ENCODE peak calls at places on chromosome 12, in six cellular contexts. A is uterus, L is AG10803, S is T1000, Z is aorta, D is head of caudate nucleus. I is an unnamed sample.
A peak's percentile ranks its signal among the peaks of the same experiment; 100 is the strongest.

GRCh38 chr12:71627438-71628002 is 36.1 kb downstream of the ZFC3H1 start:
- DNase-seq in A (no peak), L (no peak), S (no peak), Z (no peak), D (no peak), I (no peak)

GRCh38 chr12:90630006-90630405 is 325.0 kb downstream of the CCER1 start:
- DNase-seq in A (no peak), L (no peak), S (no peak), Z (no peak), D (no peak), I (no peak)

GRCh38 chr12:112756918-112757317 is 34.6 kb upstream of the RPH3A start:
- DNase-seq in A (no peak), L (no peak), S (no peak), Z (no peak), D (no peak), I (no peak)

GRCh38 chr12:122308811-122309210 is 42.5 kb upstream of the VPS33A start:
- DNase-seq in A (no peak), L (peak; percentile 53), S (no peak), Z (no peak), D (no peak), I (no peak)

GRCh38 chr12:39905152-39905551 is 200.7 kb downstream of the SLC2A13 start:
- DNase-seq in A (peak; percentile 76), L (peak; percentile 87), S (no peak), Z (no peak), D (peak; percentile 64), I (no peak)

GRCh38 chr12:92105676-92106075 is 40.0 kb downstream of the BTG1 start:
- DNase-seq in A (no peak), L (no peak), S (no peak), Z (no peak), D (no peak), I (no peak)

GRCh38 chr12:57610553-57611115 is 601 bp upstream of the ARHGEF25 start:
- DNase-seq in A (peak; percentile 79), L (no peak), S (no peak), Z (peak; percentile 92), D (no peak), I (no peak)

GRCh38 chr12:32548691-32549412 is 130.2 kb upstream of the DNM1L start:
- DNase-seq in A (no peak), L (peak; percentile 93), S (peak; percentile 75), Z (no peak), D (no peak), I (no peak)

GRCh38 chr12:49331360-49332222 is 5.4 kb downstream of the C1QL4 start:
- DNase-seq in A (peak; percentile 58), L (peak; percentile 68), S (no peak), Z (peak; percentile 87), D (peak; percentile 62), I (peak; percentile 70)

GRCh38 chr12:47903927-47904646 is 707 bp downstream of the VDR start:
- DNase-seq in A (peak; percentile 46), L (peak; percentile 89), S (no peak), Z (peak; percentile 89), D (no peak), I (no peak)

GRCh38 chr12:4899361-4899760 is 10.3 kb upstream of the KCNA1 start:
- DNase-seq in A (no peak), L (no peak), S (no peak), Z (no peak), D (no peak), I (no peak)

GRCh38 chr12:106107566-106107965 is 31.2 kb downstream of the NUAK1 start:
- DNase-seq in A (no peak), L (peak; percentile 46), S (no peak), Z (no peak), D (no peak), I (no peak)

GRCh38 chr12:132014915-132015280 is 65.2 kb downstream of the EP400 start:
- DNase-seq in A (no peak), L (no peak), S (no peak), Z (no peak), D (no peak), I (no peak)

GRCh38 chr12:112170971-112171596 is 45.7 kb downstream of the TRAFD1 start:
- DNase-seq in A (no peak), L (no peak), S (no peak), Z (peak; percentile 69), D (no peak), I (no peak)

GRCh38 chr12:121295746-121296617 is 527 bp downstream of the CAMKK2 start:
- DNase-seq in A (no peak), L (peak; percentile 5), S (no peak), Z (peak; percentile 84), D (peak; percentile 17), I (peak; percentile 21)

GRCh38 chr12:6970096-6970527 is 352 bp downstream of the PHB2 start:
- DNase-seq in A (no peak), L (no peak), S (no peak), Z (no peak), D (no peak), I (no peak)

GRCh38 chr12:54420766-54421144 is 1.7 kb upstream of the ITGA5 start:
- DNase-seq in A (peak; percentile 62), L (peak; percentile 52), S (no peak), Z (no peak), D (no peak), I (no peak)

GRCh38 chr12:32437095-32437515 is 37.7 kb downstream of the FGD4 start:
- DNase-seq in A (no peak), L (peak; percentile 94), S (peak; percentile 58), Z (no peak), D (no peak), I (no peak)

GRCh38 chr12:52203126-52203921 is 11.5 kb upstream of the KRT80 start:
- DNase-seq in A (no peak), L (peak; percentile 95), S (no peak), Z (peak; percentile 74), D (peak; percentile 65), I (peak; percentile 46)

GRCh38 chr12:49358548-49359141 is 8.6 kb upstream of the SPATS2 start:
- DNase-seq in A (no peak), L (peak; percentile 51), S (no peak), Z (no peak), D (peak; percentile 56), I (peak; percentile 30)

GRCh38 chr12:51529586-51529985 is 61.4 kb upstream of the SCN8A start:
- DNase-seq in A (no peak), L (no peak), S (no peak), Z (no peak), D (no peak), I (no peak)

GRCh38 chr12:50550530-50551223 is 45.9 kb downstream of the DIP2B start:
- DNase-seq in A (peak; percentile 28), L (peak; percentile 41), S (no peak), Z (no peak), D (no peak), I (no peak)

GRCh38 chr12:1822699-1823098 is 2.3 kb downstream of the LRTM2 start:
- DNase-seq in A (no peak), L (no peak), S (no peak), Z (no peak), D (no peak), I (no peak)

GRCh38 chr12:39532448-39532847 is 87.2 kb downstream of the ABCD2 start:
- DNase-seq in A (no peak), L (no peak), S (no peak), Z (no peak), D (no peak), I (no peak)

GRCh38 chr12:118360785-118361404 is 11.8 kb downstream of the TAOK3 start:
- DNase-seq in A (no peak), L (peak; percentile 41), S (no peak), Z (no peak), D (no peak), I (no peak)

GRCh38 chr12:132194056-132194455 is 49.8 kb downstream of the NOC4L start:
- DNase-seq in A (no peak), L (no peak), S (no peak), Z (no peak), D (no peak), I (no peak)

GRCh38 chr12:100267603-100268281 is 765 bp downstream of the SCYL2 start:
- DNase-seq in A (no peak), L (peak; percentile 38), S (no peak), Z (no peak), D (peak; percentile 17), I (no peak)

GRCh38 chr12:38905480-38906351 is at the start of gene CPNE8:
- DNase-seq in A (peak; percentile 87), L (peak; percentile 69), S (peak; percentile 64), Z (peak; percentile 97), D (peak; percentile 82), I (peak; percentile 38)

GRCh38 chr12:132302466-132303358 is 26.7 kb downstream of the GALNT9 start:
- DNase-seq in A (no peak), L (no peak), S (no peak), Z (no peak), D (no peak), I (no peak)

GRCh38 chr12:124828264-124829007 is 35.2 kb downstream of the SCARB1 start:
- DNase-seq in A (no peak), L (peak; percentile 51), S (peak; percentile 50), Z (no peak), D (no peak), I (no peak)

GRCh38 chr12:110317921-110318320 is 36.9 kb downstream of the ATP2A2 start:
- DNase-seq in A (no peak), L (peak; percentile 63), S (no peak), Z (no peak), D (no peak), I (no peak)

GRCh38 chr12:108090107-108090899 is 38.8 kb upstream of the WSCD2 start:
- DNase-seq in A (no peak), L (no peak), S (no peak), Z (no peak), D (no peak), I (no peak)

GRCh38 chr12:49662998-49663843 is 39.9 kb downstream of the PRPF40B start:
- DNase-seq in A (peak; percentile 46), L (peak; percentile 84), S (no peak), Z (peak; percentile 81), D (peak; percentile 29), I (peak; percentile 15)

GRCh38 chr12:47905313-47905730 is 528 bp upstream of the VDR start:
- DNase-seq in A (peak; percentile 51), L (no peak), S (no peak), Z (peak; percentile 83), D (peak; percentile 11), I (no peak)